ENCODE peak calls at places on chromosomes 1 and 21, in nine cellular contexts. One of them, this sample, is unnamed.

GRCh38 chr1:162942903-162943567 is 82.1 kb upstream of the CCDC190 start:
- DNase-seq in stimulated activated CD4-positive, alpha-beta T cell treated with anti-CD3 and anti-CD28 coated beads, Interleukin-15, amount 100 ng/mL, for 24 hours: peak; percentile 46
- DNase-seq in activated CD8-positive, alpha-beta memory T cell treated with anti-CD3 and anti-CD28 coated beads for 1 hour: no peak
- DNase-seq in neural crest cell: no peak
- DNase-seq in cardiac fibroblast: peak; percentile 58
- DNase-seq in CD8-positive, alpha-beta T cell: no peak
- DNase-seq in kidney glomerular epithelial cell: no peak
- DNase-seq in GM04504: no peak
- DNase-seq in HCT116: no peak
- DNase-seq in this sample: no peak

GRCh38 chr1:25039229-25039628 is 109.2 kb upstream of the RUNX3 start:
- DNase-seq in cardiac fibroblast: no peak
- DNase-seq in CD8-positive, alpha-beta T cell: no peak
- DNase-seq in GM04504: no peak
- DNase-seq in neural crest cell: no peak
- DNase-seq in activated CD8-positive, alpha-beta memory T cell treated with anti-CD3 and anti-CD28 coated beads for 1 hour: no peak
- DNase-seq in HCT116: no peak
- DNase-seq in kidney glomerular epithelial cell: no peak
- DNase-seq in stimulated activated CD4-positive, alpha-beta T cell treated with anti-CD3 and anti-CD28 coated beads, Interleukin-15, amount 100 ng/mL, for 24 hours: no peak
- DNase-seq in this sample: no peak

GRCh38 chr21:39373634-39374033 is 24.7 kb upstream of the HMGN1 start:
- DNase-seq in HCT116: no peak
- DNase-seq in neural crest cell: no peak
- DNase-seq in GM04504: no peak
- DNase-seq in activated CD8-positive, alpha-beta memory T cell treated with anti-CD3 and anti-CD28 coated beads for 1 hour: no peak
- DNase-seq in CD8-positive, alpha-beta T cell: no peak
- DNase-seq in kidney glomerular epithelial cell: peak; percentile 29
- DNase-seq in cardiac fibroblast: peak; percentile 53
- DNase-seq in stimulated activated CD4-positive, alpha-beta T cell treated with anti-CD3 and anti-CD28 coated beads, Interleukin-15, amount 100 ng/mL, for 24 hours: no peak
- DNase-seq in this sample: no peak

GRCh38 chr1:109322974-109323373 is 16.2 kb upstream of the MYBPHL start:
- DNase-seq in activated CD8-positive, alpha-beta memory T cell treated with anti-CD3 and anti-CD28 coated beads for 1 hour: no peak
- DNase-seq in neural crest cell: no peak
- DNase-seq in stimulated activated CD4-positive, alpha-beta T cell treated with anti-CD3 and anti-CD28 coated beads, Interleukin-15, amount 100 ng/mL, for 24 hours: no peak
- DNase-seq in HCT116: no peak
- DNase-seq in cardiac fibroblast: no peak
- DNase-seq in GM04504: no peak
- DNase-seq in kidney glomerular epithelial cell: no peak
- DNase-seq in CD8-positive, alpha-beta T cell: no peak
- DNase-seq in this sample: no peak

GRCh38 chr1:2231667-2232254 is 3.6 kb downstream of the SKI start:
- DNase-seq in HCT116: no peak
- DNase-seq in GM04504: no peak
- DNase-seq in stimulated activated CD4-positive, alpha-beta T cell treated with anti-CD3 and anti-CD28 coated beads, Interleukin-15, amount 100 ng/mL, for 24 hours: peak; percentile 86
- DNase-seq in cardiac fibroblast: peak; percentile 88
- DNase-seq in neural crest cell: peak; percentile 49
- DNase-seq in activated CD8-positive, alpha-beta memory T cell treated with anti-CD3 and anti-CD28 coated beads for 1 hour: no peak
- DNase-seq in kidney glomerular epithelial cell: peak; percentile 49
- DNase-seq in CD8-positive, alpha-beta T cell: peak; percentile 78
- DNase-seq in this sample: no peak

GRCh38 chr1:51955797-51956527 is 34.5 kb downstream of the RAB3B start:
- DNase-seq in stimulated activated CD4-positive, alpha-beta T cell treated with anti-CD3 and anti-CD28 coated beads, Interleukin-15, amount 100 ng/mL, for 24 hours: no peak
- DNase-seq in cardiac fibroblast: no peak
- DNase-seq in neural crest cell: no peak
- DNase-seq in HCT116: no peak
- DNase-seq in GM04504: no peak
- DNase-seq in activated CD8-positive, alpha-beta memory T cell treated with anti-CD3 and anti-CD28 coated beads for 1 hour: no peak
- DNase-seq in kidney glomerular epithelial cell: no peak
- DNase-seq in CD8-positive, alpha-beta T cell: no peak
- DNase-seq in this sample: no peak

GRCh38 chr1:87783315-87783714 is 454.6 kb downstream of the LMO4 start:
- DNase-seq in kidney glomerular epithelial cell: no peak
- DNase-seq in cardiac fibroblast: no peak
- DNase-seq in neural crest cell: no peak
- DNase-seq in activated CD8-positive, alpha-beta memory T cell treated with anti-CD3 and anti-CD28 coated beads for 1 hour: no peak
- DNase-seq in HCT116: no peak
- DNase-seq in GM04504: no peak
- DNase-seq in CD8-positive, alpha-beta T cell: no peak
- DNase-seq in stimulated activated CD4-positive, alpha-beta T cell treated with anti-CD3 and anti-CD28 coated beads, Interleukin-15, amount 100 ng/mL, for 24 hours: no peak
- DNase-seq in this sample: no peak

GRCh38 chr1:222165625-222166024 is 382.3 kb downstream of the HHIPL2 start:
- DNase-seq in stimulated activated CD4-positive, alpha-beta T cell treated with anti-CD3 and anti-CD28 coated beads, Interleukin-15, amount 100 ng/mL, for 24 hours: no peak
- DNase-seq in activated CD8-positive, alpha-beta memory T cell treated with anti-CD3 and anti-CD28 coated beads for 1 hour: no peak
- DNase-seq in kidney glomerular epithelial cell: no peak
- DNase-seq in HCT116: no peak
- DNase-seq in GM04504: no peak
- DNase-seq in neural crest cell: no peak
- DNase-seq in cardiac fibroblast: peak; percentile 27
- DNase-seq in CD8-positive, alpha-beta T cell: no peak
- DNase-seq in this sample: no peak

GRCh38 chr1:109718495-109718894 is 6.4 kb downstream of the GSTM5 start:
- DNase-seq in GM04504: no peak
- DNase-seq in neural crest cell: no peak
- DNase-seq in HCT116: peak; percentile 44
- DNase-seq in kidney glomerular epithelial cell: peak; percentile 20
- DNase-seq in cardiac fibroblast: no peak
- DNase-seq in stimulated activated CD4-positive, alpha-beta T cell treated with anti-CD3 and anti-CD28 coated beads, Interleukin-15, amount 100 ng/mL, for 24 hours: no peak
- DNase-seq in activated CD8-positive, alpha-beta memory T cell treated with anti-CD3 and anti-CD28 coated beads for 1 hour: no peak
- DNase-seq in CD8-positive, alpha-beta T cell: no peak
- DNase-seq in this sample: no peak

GRCh38 chr1:24279590-24280232 is 39.4 kb upstream of the GRHL3 start:
- DNase-seq in cardiac fibroblast: no peak
- DNase-seq in GM04504: no peak
- DNase-seq in neural crest cell: no peak
- DNase-seq in kidney glomerular epithelial cell: no peak
- DNase-seq in activated CD8-positive, alpha-beta memory T cell treated with anti-CD3 and anti-CD28 coated beads for 1 hour: no peak
- DNase-seq in stimulated activated CD4-positive, alpha-beta T cell treated with anti-CD3 and anti-CD28 coated beads, Interleukin-15, amount 100 ng/mL, for 24 hours: no peak
- DNase-seq in CD8-positive, alpha-beta T cell: no peak
- DNase-seq in HCT116: no peak
- DNase-seq in this sample: no peak

GRCh38 chr1:74963120-74963519 is 171.1 kb upstream of the LHX8 start:
- DNase-seq in neural crest cell: no peak
- DNase-seq in kidney glomerular epithelial cell: no peak
- DNase-seq in activated CD8-positive, alpha-beta memory T cell treated with anti-CD3 and anti-CD28 coated beads for 1 hour: no peak
- DNase-seq in stimulated activated CD4-positive, alpha-beta T cell treated with anti-CD3 and anti-CD28 coated beads, Interleukin-15, amount 100 ng/mL, for 24 hours: no peak
- DNase-seq in CD8-positive, alpha-beta T cell: no peak
- DNase-seq in cardiac fibroblast: no peak
- DNase-seq in HCT116: no peak
- DNase-seq in GM04504: no peak
- DNase-seq in this sample: no peak

GRCh38 chr21:37593740-37594471 is 227.3 kb downstream of the DYRK1A start:
- DNase-seq in activated CD8-positive, alpha-beta memory T cell treated with anti-CD3 and anti-CD28 coated beads for 1 hour: no peak
- DNase-seq in stimulated activated CD4-positive, alpha-beta T cell treated with anti-CD3 and anti-CD28 coated beads, Interleukin-15, amount 100 ng/mL, for 24 hours: no peak
- DNase-seq in GM04504: no peak
- DNase-seq in neural crest cell: no peak
- DNase-seq in HCT116: no peak
- DNase-seq in cardiac fibroblast: peak; percentile 16
- DNase-seq in CD8-positive, alpha-beta T cell: no peak
- DNase-seq in kidney glomerular epithelial cell: no peak
- DNase-seq in this sample: no peak

GRCh38 chr1:200518524-200518923 is 102.0 kb downstream of the KIF14 start:
- DNase-seq in activated CD8-positive, alpha-beta memory T cell treated with anti-CD3 and anti-CD28 coated beads for 1 hour: no peak
- DNase-seq in stimulated activated CD4-positive, alpha-beta T cell treated with anti-CD3 and anti-CD28 coated beads, Interleukin-15, amount 100 ng/mL, for 24 hours: no peak
- DNase-seq in HCT116: no peak
- DNase-seq in neural crest cell: no peak
- DNase-seq in kidney glomerular epithelial cell: no peak
- DNase-seq in GM04504: no peak
- DNase-seq in CD8-positive, alpha-beta T cell: no peak
- DNase-seq in cardiac fibroblast: no peak
- DNase-seq in this sample: no peak

GRCh38 chr1:76939107-76939816 is 72.0 kb downstream of the ST6GALNAC5 start:
- DNase-seq in GM04504: peak; percentile 66
- DNase-seq in HCT116: no peak
- DNase-seq in cardiac fibroblast: peak; percentile 32
- DNase-seq in neural crest cell: no peak
- DNase-seq in kidney glomerular epithelial cell: peak; percentile 22
- DNase-seq in stimulated activated CD4-positive, alpha-beta T cell treated with anti-CD3 and anti-CD28 coated beads, Interleukin-15, amount 100 ng/mL, for 24 hours: no peak
- DNase-seq in activated CD8-positive, alpha-beta memory T cell treated with anti-CD3 and anti-CD28 coated beads for 1 hour: no peak
- DNase-seq in CD8-positive, alpha-beta T cell: no peak
- DNase-seq in this sample: no peak

GRCh38 chr1:77834771-77835334 is 53.6 kb upstream of the NEXN start:
- DNase-seq in neural crest cell: no peak
- DNase-seq in GM04504: peak; percentile 47
- DNase-seq in HCT116: no peak
- DNase-seq in CD8-positive, alpha-beta T cell: no peak
- DNase-seq in activated CD8-positive, alpha-beta memory T cell treated with anti-CD3 and anti-CD28 coated beads for 1 hour: no peak
- DNase-seq in cardiac fibroblast: peak; percentile 89
- DNase-seq in stimulated activated CD4-positive, alpha-beta T cell treated with anti-CD3 and anti-CD28 coated beads, Interleukin-15, amount 100 ng/mL, for 24 hours: no peak
- DNase-seq in kidney glomerular epithelial cell: peak; percentile 7
- DNase-seq in this sample: no peak

GRCh38 chr1:61659061-61659460 is 65.9 kb downstream of the TM2D1 start:
- DNase-seq in stimulated activated CD4-positive, alpha-beta T cell treated with anti-CD3 and anti-CD28 coated beads, Interleukin-15, amount 100 ng/mL, for 24 hours: no peak
- DNase-seq in kidney glomerular epithelial cell: no peak
- DNase-seq in HCT116: no peak
- DNase-seq in neural crest cell: no peak
- DNase-seq in GM04504: no peak
- DNase-seq in cardiac fibroblast: no peak
- DNase-seq in activated CD8-positive, alpha-beta memory T cell treated with anti-CD3 and anti-CD28 coated beads for 1 hour: no peak
- DNase-seq in CD8-positive, alpha-beta T cell: no peak
- DNase-seq in this sample: no peak

GRCh38 chr21:41251961-41252642 is 64.5 kb upstream of the FAM3B start:
- DNase-seq in stimulated activated CD4-positive, alpha-beta T cell treated with anti-CD3 and anti-CD28 coated beads, Interleukin-15, amount 100 ng/mL, for 24 hours: no peak
- DNase-seq in cardiac fibroblast: peak; percentile 59
- DNase-seq in kidney glomerular epithelial cell: no peak
- DNase-seq in activated CD8-positive, alpha-beta memory T cell treated with anti-CD3 and anti-CD28 coated beads for 1 hour: no peak
- DNase-seq in GM04504: no peak
- DNase-seq in CD8-positive, alpha-beta T cell: no peak
- DNase-seq in neural crest cell: no peak
- DNase-seq in HCT116: no peak
- DNase-seq in this sample: peak; percentile 65

GRCh38 chr1:235734335-235734734 is 84.8 kb upstream of the GNG4 start:
- DNase-seq in stimulated activated CD4-positive, alpha-beta T cell treated with anti-CD3 and anti-CD28 coated beads, Interleukin-15, amount 100 ng/mL, for 24 hours: no peak
- DNase-seq in activated CD8-positive, alpha-beta memory T cell treated with anti-CD3 and anti-CD28 coated beads for 1 hour: no peak
- DNase-seq in neural crest cell: no peak
- DNase-seq in GM04504: no peak
- DNase-seq in HCT116: peak; percentile 43
- DNase-seq in cardiac fibroblast: no peak
- DNase-seq in kidney glomerular epithelial cell: no peak
- DNase-seq in CD8-positive, alpha-beta T cell: no peak
- DNase-seq in this sample: no peak

GRCh38 chr1:97599447-97599846 is 321.4 kb downstream of the DPYD start:
- DNase-seq in activated CD8-positive, alpha-beta memory T cell treated with anti-CD3 and anti-CD28 coated beads for 1 hour: no peak
- DNase-seq in stimulated activated CD4-positive, alpha-beta T cell treated with anti-CD3 and anti-CD28 coated beads, Interleukin-15, amount 100 ng/mL, for 24 hours: no peak
- DNase-seq in GM04504: no peak
- DNase-seq in neural crest cell: no peak
- DNase-seq in kidney glomerular epithelial cell: no peak
- DNase-seq in cardiac fibroblast: no peak
- DNase-seq in CD8-positive, alpha-beta T cell: no peak
- DNase-seq in HCT116: no peak
- DNase-seq in this sample: no peak

GRCh38 chr1:112058815-112059450 is 69.5 kb upstream of the KCND3 start:
- DNase-seq in activated CD8-positive, alpha-beta memory T cell treated with anti-CD3 and anti-CD28 coated beads for 1 hour: no peak
- DNase-seq in stimulated activated CD4-positive, alpha-beta T cell treated with anti-CD3 and anti-CD28 coated beads, Interleukin-15, amount 100 ng/mL, for 24 hours: no peak
- DNase-seq in kidney glomerular epithelial cell: no peak
- DNase-seq in cardiac fibroblast: no peak
- DNase-seq in neural crest cell: no peak
- DNase-seq in HCT116: no peak
- DNase-seq in GM04504: no peak
- DNase-seq in CD8-positive, alpha-beta T cell: no peak
- DNase-seq in this sample: no peak

GRCh38 chr1:223504741-223505140 is 111.5 kb downstream of the CCDC185 start:
- DNase-seq in cardiac fibroblast: peak; percentile 79
- DNase-seq in stimulated activated CD4-positive, alpha-beta T cell treated with anti-CD3 and anti-CD28 coated beads, Interleukin-15, amount 100 ng/mL, for 24 hours: no peak
- DNase-seq in kidney glomerular epithelial cell: peak; percentile 96
- DNase-seq in neural crest cell: no peak
- DNase-seq in activated CD8-positive, alpha-beta memory T cell treated with anti-CD3 and anti-CD28 coated beads for 1 hour: no peak
- DNase-seq in GM04504: peak; percentile 89
- DNase-seq in CD8-positive, alpha-beta T cell: no peak
- DNase-seq in HCT116: no peak
- DNase-seq in this sample: peak; percentile 29

GRCh38 chr1:179867493-179868330 is 9.9 kb downstream of the TOR1AIP2 start:
- DNase-seq in HCT116: no peak
- DNase-seq in activated CD8-positive, alpha-beta memory T cell treated with anti-CD3 and anti-CD28 coated beads for 1 hour: no peak
- DNase-seq in CD8-positive, alpha-beta T cell: peak; percentile 55
- DNase-seq in neural crest cell: peak; percentile 53
- DNase-seq in stimulated activated CD4-positive, alpha-beta T cell treated with anti-CD3 and anti-CD28 coated beads, Interleukin-15, amount 100 ng/mL, for 24 hours: peak; percentile 53
- DNase-seq in GM04504: no peak
- DNase-seq in kidney glomerular epithelial cell: peak; percentile 39
- DNase-seq in cardiac fibroblast: peak; percentile 70
- DNase-seq in this sample: no peak

GRCh38 chr1:32349211-32349708 is 13.0 kb downstream of the FAM229A start:
- DNase-seq in kidney glomerular epithelial cell: no peak
- DNase-seq in activated CD8-positive, alpha-beta memory T cell treated with anti-CD3 and anti-CD28 coated beads for 1 hour: no peak
- DNase-seq in stimulated activated CD4-positive, alpha-beta T cell treated with anti-CD3 and anti-CD28 coated beads, Interleukin-15, amount 100 ng/mL, for 24 hours: no peak
- DNase-seq in neural crest cell: no peak
- DNase-seq in GM04504: no peak
- DNase-seq in CD8-positive, alpha-beta T cell: no peak
- DNase-seq in HCT116: no peak
- DNase-seq in cardiac fibroblast: peak; percentile 92
- DNase-seq in this sample: peak; percentile 16

GRCh38 chr1:3037281-3038040 is 16.2 kb downstream of the ACTRT2 start:
- DNase-seq in CD8-positive, alpha-beta T cell: no peak
- DNase-seq in activated CD8-positive, alpha-beta memory T cell treated with anti-CD3 and anti-CD28 coated beads for 1 hour: no peak
- DNase-seq in stimulated activated CD4-positive, alpha-beta T cell treated with anti-CD3 and anti-CD28 coated beads, Interleukin-15, amount 100 ng/mL, for 24 hours: no peak
- DNase-seq in neural crest cell: no peak
- DNase-seq in kidney glomerular epithelial cell: no peak
- DNase-seq in GM04504: no peak
- DNase-seq in HCT116: no peak
- DNase-seq in cardiac fibroblast: no peak
- DNase-seq in this sample: no peak

GRCh38 chr21:28431022-28431421 is 561.7 kb downstream of the LTN1 start:
- DNase-seq in activated CD8-positive, alpha-beta memory T cell treated with anti-CD3 and anti-CD28 coated beads for 1 hour: no peak
- DNase-seq in kidney glomerular epithelial cell: no peak
- DNase-seq in neural crest cell: no peak
- DNase-seq in GM04504: no peak
- DNase-seq in stimulated activated CD4-positive, alpha-beta T cell treated with anti-CD3 and anti-CD28 coated beads, Interleukin-15, amount 100 ng/mL, for 24 hours: no peak
- DNase-seq in cardiac fibroblast: no peak
- DNase-seq in HCT116: no peak
- DNase-seq in CD8-positive, alpha-beta T cell: no peak
- DNase-seq in this sample: no peak

GRCh38 chr1:19485362-19486187 is at the start of gene CAPZB:
- DNase-seq in neural crest cell: peak; percentile 84
- DNase-seq in activated CD8-positive, alpha-beta memory T cell treated with anti-CD3 and anti-CD28 coated beads for 1 hour: peak; percentile 77
- DNase-seq in kidney glomerular epithelial cell: peak; percentile 68
- DNase-seq in cardiac fibroblast: peak; percentile 94
- DNase-seq in HCT116: peak; percentile 48
- DNase-seq in stimulated activated CD4-positive, alpha-beta T cell treated with anti-CD3 and anti-CD28 coated beads, Interleukin-15, amount 100 ng/mL, for 24 hours: peak; percentile 97
- DNase-seq in CD8-positive, alpha-beta T cell: peak; percentile 96
- DNase-seq in GM04504: peak; percentile 80
- DNase-seq in this sample: peak; percentile 49

GRCh38 chr21:41615613-41616012 is 107.7 kb upstream of the TMPRSS2 start:
- DNase-seq in HCT116: no peak
- DNase-seq in activated CD8-positive, alpha-beta memory T cell treated with anti-CD3 and anti-CD28 coated beads for 1 hour: no peak
- DNase-seq in kidney glomerular epithelial cell: no peak
- DNase-seq in cardiac fibroblast: peak; percentile 98
- DNase-seq in stimulated activated CD4-positive, alpha-beta T cell treated with anti-CD3 and anti-CD28 coated beads, Interleukin-15, amount 100 ng/mL, for 24 hours: no peak
- DNase-seq in CD8-positive, alpha-beta T cell: no peak
- DNase-seq in neural crest cell: no peak
- DNase-seq in GM04504: peak; percentile 98
- DNase-seq in this sample: peak; percentile 94

GRCh38 chr1:58783090-58783992 is 506 bp downstream of the JUN start:
- DNase-seq in kidney glomerular epithelial cell: peak; percentile 41
- DNase-seq in activated CD8-positive, alpha-beta memory T cell treated with anti-CD3 and anti-CD28 coated beads for 1 hour: no peak
- DNase-seq in CD8-positive, alpha-beta T cell: peak; percentile 38
- DNase-seq in stimulated activated CD4-positive, alpha-beta T cell treated with anti-CD3 and anti-CD28 coated beads, Interleukin-15, amount 100 ng/mL, for 24 hours: peak; percentile 63
- DNase-seq in HCT116: no peak
- DNase-seq in cardiac fibroblast: peak; percentile 71
- DNase-seq in neural crest cell: no peak
- DNase-seq in GM04504: no peak
- DNase-seq in this sample: no peak